ENCODE peak calls at places on chromosomes 11 and 22, in ten cellular contexts. One of them, this sample, is unnamed.

GRCh38 chr11:21949741-21950413 is 243.0 kb upstream of the ANO5 start:
- DNase-seq in psoas muscle: no peak
- DNase-seq in cardiac fibroblast: no peak
- DNase-seq in RWPE1: no peak
- DNase-seq in body of pancreas: no peak
- DNase-seq in PC-9: no peak
- DNase-seq in transverse colon: no peak
- DNase-seq in suprapubic skin: no peak
- DNase-seq in osteoblast: no peak
- DNase-seq in choroid plexus epithelial cell: no peak
- DNase-seq in this sample: no peak

GRCh38 chr11:75555079-75555811 is 6.8 kb upstream of the SERPINH1 start:
- DNase-seq in RWPE1: no peak
- DNase-seq in PC-9: no peak
- DNase-seq in cardiac fibroblast: no peak
- DNase-seq in transverse colon: no peak
- DNase-seq in osteoblast: no peak
- DNase-seq in choroid plexus epithelial cell: no peak
- DNase-seq in psoas muscle: no peak
- DNase-seq in body of pancreas: no peak
- DNase-seq in suprapubic skin: no peak
- DNase-seq in this sample: no peak

GRCh38 chr11:27998552-27998951 is 109.4 kb downstream of the KIF18A start:
- DNase-seq in suprapubic skin: no peak
- DNase-seq in PC-9: no peak
- DNase-seq in cardiac fibroblast: no peak
- DNase-seq in body of pancreas: no peak
- DNase-seq in RWPE1: no peak
- DNase-seq in transverse colon: no peak
- DNase-seq in choroid plexus epithelial cell: no peak
- DNase-seq in osteoblast: no peak
- DNase-seq in psoas muscle: no peak
- DNase-seq in this sample: no peak

GRCh38 chr11:19790831-19791552 is 78.4 kb downstream of the NAV2 start:
- DNase-seq in osteoblast: no peak
- DNase-seq in PC-9: no peak
- DNase-seq in cardiac fibroblast: no peak
- DNase-seq in suprapubic skin: no peak
- DNase-seq in psoas muscle: no peak
- DNase-seq in choroid plexus epithelial cell: no peak
- DNase-seq in RWPE1: no peak
- DNase-seq in body of pancreas: peak; percentile 43
- DNase-seq in transverse colon: peak; percentile 86
- DNase-seq in this sample: no peak

GRCh38 chr22:43901976-43902643 is 10.3 kb upstream of the PNPLA5 start:
- DNase-seq in transverse colon: no peak
- DNase-seq in psoas muscle: no peak
- DNase-seq in osteoblast: peak; percentile 88
- DNase-seq in PC-9: peak; percentile 93
- DNase-seq in cardiac fibroblast: peak; percentile 80
- DNase-seq in RWPE1: peak; percentile 39
- DNase-seq in choroid plexus epithelial cell: peak; percentile 84
- DNase-seq in suprapubic skin: no peak
- DNase-seq in body of pancreas: no peak
- DNase-seq in this sample: no peak

GRCh38 chr11:60924906-60925684 is 835 bp downstream of the TMEM132A start:
- DNase-seq in psoas muscle: no peak
- DNase-seq in PC-9: no peak
- DNase-seq in body of pancreas: no peak
- DNase-seq in RWPE1: no peak
- DNase-seq in suprapubic skin: no peak
- DNase-seq in choroid plexus epithelial cell: no peak
- DNase-seq in transverse colon: no peak
- DNase-seq in cardiac fibroblast: no peak
- DNase-seq in osteoblast: peak; percentile 86
- DNase-seq in this sample: no peak

GRCh38 chr11:101881586-101881985 is 33.2 kb upstream of the CEP126 start:
- DNase-seq in body of pancreas: no peak
- DNase-seq in choroid plexus epithelial cell: no peak
- DNase-seq in RWPE1: no peak
- DNase-seq in osteoblast: no peak
- DNase-seq in transverse colon: no peak
- DNase-seq in cardiac fibroblast: no peak
- DNase-seq in PC-9: no peak
- DNase-seq in psoas muscle: no peak
- DNase-seq in suprapubic skin: no peak
- DNase-seq in this sample: no peak

GRCh38 chr11:102831128-102831708 is 12.2 kb downstream of the MMP3 start:
- DNase-seq in PC-9: no peak
- DNase-seq in psoas muscle: peak; percentile 64
- DNase-seq in body of pancreas: peak; percentile 27
- DNase-seq in suprapubic skin: peak; percentile 82
- DNase-seq in RWPE1: no peak
- DNase-seq in choroid plexus epithelial cell: peak; percentile 65
- DNase-seq in cardiac fibroblast: peak; percentile 13
- DNase-seq in osteoblast: peak; percentile 57
- DNase-seq in transverse colon: peak; percentile 51
- DNase-seq in this sample: no peak

GRCh38 chr11:45872513-45873356 is 12.7 kb upstream of the MAPK8IP1 start:
- DNase-seq in PC-9: peak; percentile 56
- DNase-seq in cardiac fibroblast: peak; percentile 80
- DNase-seq in choroid plexus epithelial cell: peak; percentile 89
- DNase-seq in psoas muscle: peak; percentile 66
- DNase-seq in suprapubic skin: no peak
- DNase-seq in RWPE1: peak; percentile 57
- DNase-seq in osteoblast: peak; percentile 98
- DNase-seq in body of pancreas: peak; percentile 54
- DNase-seq in transverse colon: no peak
- DNase-seq in this sample: no peak

GRCh38 chr11:122765487-122766131 is 72.7 kb upstream of the CRTAM start:
- DNase-seq in choroid plexus epithelial cell: no peak
- DNase-seq in psoas muscle: no peak
- DNase-seq in PC-9: no peak
- DNase-seq in body of pancreas: no peak
- DNase-seq in suprapubic skin: no peak
- DNase-seq in RWPE1: no peak
- DNase-seq in cardiac fibroblast: no peak
- DNase-seq in transverse colon: no peak
- DNase-seq in osteoblast: no peak
- DNase-seq in this sample: no peak

DNA sequence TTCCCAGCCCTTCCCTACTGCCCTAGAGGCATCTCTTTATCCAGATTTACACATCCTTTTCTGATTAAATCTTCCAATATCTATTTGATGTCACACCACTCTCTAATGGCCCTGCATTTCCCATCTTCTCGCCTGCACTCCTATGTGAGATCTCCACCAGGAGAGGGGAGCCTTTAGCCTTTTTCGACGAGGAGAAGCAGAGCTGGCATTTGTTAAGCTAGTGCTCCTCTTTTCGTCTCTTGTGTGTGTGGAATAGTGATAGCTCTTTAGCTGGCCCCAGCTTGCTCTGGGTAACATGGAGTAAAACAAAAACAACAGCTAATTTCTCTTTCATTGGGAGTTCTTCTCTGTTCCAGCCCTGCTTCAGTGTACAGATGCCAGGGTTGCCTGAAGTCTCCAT is 536.5 kb downstream of the NTM start:
- DNase-seq in cardiac fibroblast: peak; percentile 26
- DNase-seq in PC-9: no peak
- DNase-seq in suprapubic skin: no peak
- DNase-seq in psoas muscle: no peak
- DNase-seq in osteoblast: peak; percentile 59
- DNase-seq in body of pancreas: no peak
- DNase-seq in transverse colon: no peak
- DNase-seq in choroid plexus epithelial cell: peak; percentile 60
- DNase-seq in RWPE1: no peak
- DNase-seq in this sample: no peak
- TF ChIP-seq CTCF in cardiac fibroblast: peak; percentile 4
- TF ChIP-seq CTCF in PC-9: no peak
- TF ChIP-seq CTCF in suprapubic skin: no peak
- TF ChIP-seq CTCF in psoas muscle: no peak
- TF ChIP-seq CTCF in osteoblast: no peak
- TF ChIP-seq CTCF in body of pancreas: no peak
- TF ChIP-seq CTCF in transverse colon: no peak
- TF ChIP-seq CTCF in choroid plexus epithelial cell: peak; percentile 51
- TF ChIP-seq CTCF in RWPE1: no peak
- TF ChIP-seq CTCF in this sample: peak; percentile 38

GRCh38 chr11:97557399-97557798 is 1167.6 kb downstream of the JRKL start:
- DNase-seq in cardiac fibroblast: peak; percentile 56
- DNase-seq in choroid plexus epithelial cell: peak; percentile 60
- DNase-seq in body of pancreas: no peak
- DNase-seq in osteoblast: no peak
- DNase-seq in psoas muscle: no peak
- DNase-seq in suprapubic skin: no peak
- DNase-seq in RWPE1: no peak
- DNase-seq in transverse colon: no peak
- DNase-seq in PC-9: no peak
- DNase-seq in this sample: no peak
- TF ChIP-seq CTCF in cardiac fibroblast: peak; percentile 69
- TF ChIP-seq CTCF in choroid plexus epithelial cell: peak; percentile 60
- TF ChIP-seq CTCF in body of pancreas: no peak
- TF ChIP-seq CTCF in osteoblast: no peak
- TF ChIP-seq CTCF in psoas muscle: no peak
- TF ChIP-seq CTCF in suprapubic skin: no peak
- TF ChIP-seq CTCF in RWPE1: peak; percentile 19
- TF ChIP-seq CTCF in transverse colon: no peak
- TF ChIP-seq CTCF in PC-9: peak; percentile 38
- TF ChIP-seq CTCF in this sample: peak; percentile 50

GRCh38 chr11:65726660-65727059 is 6.1 kb upstream of the RNASEH2C start:
- DNase-seq in choroid plexus epithelial cell: no peak
- DNase-seq in suprapubic skin: no peak
- DNase-seq in osteoblast: no peak
- DNase-seq in body of pancreas: no peak
- DNase-seq in PC-9: peak; percentile 31
- DNase-seq in psoas muscle: no peak
- DNase-seq in cardiac fibroblast: no peak
- DNase-seq in RWPE1: no peak
- DNase-seq in transverse colon: no peak
- DNase-seq in this sample: no peak
- TF ChIP-seq CTCF in choroid plexus epithelial cell: peak; percentile 17
- TF ChIP-seq CTCF in suprapubic skin: no peak
- TF ChIP-seq CTCF in osteoblast: no peak
- TF ChIP-seq CTCF in body of pancreas: peak; percentile 26
- TF ChIP-seq CTCF in PC-9: no peak
- TF ChIP-seq CTCF in psoas muscle: no peak
- TF ChIP-seq CTCF in cardiac fibroblast: no peak
- TF ChIP-seq CTCF in RWPE1: no peak
- TF ChIP-seq CTCF in transverse colon: no peak
- TF ChIP-seq CTCF in this sample: no peak

GRCh38 chr22:22670076-22670795 is 25.8 kb downstream of the GGTLC2 start:
- DNase-seq in suprapubic skin: no peak
- DNase-seq in PC-9: no peak
- DNase-seq in osteoblast: no peak
- DNase-seq in cardiac fibroblast: no peak
- DNase-seq in choroid plexus epithelial cell: no peak
- DNase-seq in transverse colon: no peak
- DNase-seq in RWPE1: no peak
- DNase-seq in body of pancreas: no peak
- DNase-seq in psoas muscle: no peak
- DNase-seq in this sample: no peak

GRCh38 chr22:22669093-22669492 is 24.7 kb downstream of the GGTLC2 start:
- DNase-seq in osteoblast: no peak
- DNase-seq in body of pancreas: no peak
- DNase-seq in psoas muscle: no peak
- DNase-seq in choroid plexus epithelial cell: no peak
- DNase-seq in cardiac fibroblast: no peak
- DNase-seq in RWPE1: no peak
- DNase-seq in transverse colon: no peak
- DNase-seq in suprapubic skin: no peak
- DNase-seq in PC-9: no peak
- DNase-seq in this sample: no peak

GRCh38 chr22:22667966-22668880 is 23.8 kb downstream of the GGTLC2 start:
- DNase-seq in osteoblast: peak; percentile 67
- DNase-seq in RWPE1: no peak
- DNase-seq in cardiac fibroblast: no peak
- DNase-seq in transverse colon: no peak
- DNase-seq in psoas muscle: no peak
- DNase-seq in choroid plexus epithelial cell: no peak
- DNase-seq in body of pancreas: no peak
- DNase-seq in suprapubic skin: no peak
- DNase-seq in PC-9: no peak
- DNase-seq in this sample: no peak

GRCh38 chr22:22663861-22664800 is 19.7 kb downstream of the GGTLC2 start:
- DNase-seq in body of pancreas: no peak
- DNase-seq in PC-9: no peak
- DNase-seq in suprapubic skin: no peak
- DNase-seq in choroid plexus epithelial cell: peak; percentile 10
- DNase-seq in psoas muscle: no peak
- DNase-seq in transverse colon: no peak
- DNase-seq in cardiac fibroblast: no peak
- DNase-seq in osteoblast: no peak
- DNase-seq in RWPE1: no peak
- DNase-seq in this sample: no peak

DNA sequence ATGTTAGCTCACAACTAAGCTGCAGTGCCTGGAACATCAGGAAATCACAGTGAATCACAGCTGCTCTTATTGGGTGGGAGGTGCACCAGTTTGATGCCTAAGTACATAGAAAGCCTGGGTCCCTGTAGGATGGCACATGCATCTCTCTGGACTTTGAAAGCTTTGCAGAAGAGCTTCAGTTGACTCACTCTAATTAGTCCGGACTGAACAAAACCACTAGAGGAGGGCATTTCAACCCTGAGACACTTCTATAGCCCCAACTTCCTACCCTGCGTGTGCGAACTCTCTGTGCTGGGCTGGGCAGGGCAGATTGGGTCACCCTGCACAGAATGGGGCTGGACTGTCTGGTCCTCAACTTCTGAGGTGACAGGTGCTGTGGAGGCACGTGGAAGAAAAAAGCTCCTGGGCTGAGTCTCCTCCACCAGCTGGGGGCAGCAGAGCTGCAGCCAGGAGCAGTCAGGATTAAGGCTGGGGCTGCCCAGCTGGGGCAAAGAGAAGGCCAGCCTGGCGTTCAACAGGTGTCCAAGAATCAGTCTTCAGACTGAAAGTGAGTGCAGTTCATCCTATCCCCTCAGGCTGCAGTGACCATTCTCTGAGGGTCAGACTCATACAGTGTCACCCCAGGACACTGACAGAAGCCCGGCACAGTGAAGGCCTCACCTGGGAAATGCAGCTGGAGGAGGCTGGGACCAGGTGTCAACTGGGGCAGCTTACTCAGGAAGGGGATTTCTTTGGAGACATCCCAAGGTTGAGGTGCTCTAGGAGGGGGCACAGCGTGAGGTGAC is 22.1 kb downstream of the GGTLC2 start:
- DNase-seq in osteoblast: no peak
- DNase-seq in RWPE1: no peak
- DNase-seq in suprapubic skin: no peak
- DNase-seq in transverse colon: peak; percentile 60
- DNase-seq in cardiac fibroblast: peak; percentile 54
- DNase-seq in choroid plexus epithelial cell: peak; percentile 65
- DNase-seq in body of pancreas: peak; percentile 41
- DNase-seq in psoas muscle: no peak
- DNase-seq in PC-9: no peak
- DNase-seq in this sample: peak; percentile 10
- TF ChIP-seq CTCF in osteoblast: peak; percentile 69
- TF ChIP-seq CTCF in RWPE1: no peak
- TF ChIP-seq CTCF in suprapubic skin: peak; percentile 26
- TF ChIP-seq CTCF in transverse colon: peak; percentile 59
- TF ChIP-seq CTCF in cardiac fibroblast: peak; percentile 86
- TF ChIP-seq CTCF in choroid plexus epithelial cell: peak; percentile 91
- TF ChIP-seq CTCF in body of pancreas: peak; percentile 54
- TF ChIP-seq CTCF in psoas muscle: peak; percentile 12
- TF ChIP-seq CTCF in PC-9: peak; percentile 67
- TF ChIP-seq CTCF in this sample: peak; percentile 78